ENCODE peak calls at places on chromosomes 16 and 17, in seven cellular contexts. G is endothelial cell, H is left lung, B is AML-193, Y is tibial nerve, R is retina, N is ovary. C is an unnamed sample.
A peak's percentile ranks its signal among the peaks of the same experiment; 100 is the strongest.

GRCh38 chr16:57094911-57095310 is 2.5 kb downstream of the CPNE2 start:
- DNase-seq in G (no peak), R (no peak), H (no peak), B (no peak), Y (no peak), N (no peak), C (no peak)

GRCh38 chr16:53612003-53612402 is 91.7 kb downstream of the RPGRIP1L start:
- DNase-seq in B (no peak), R (no peak), G (no peak), H (no peak), N (no peak), Y (no peak), C (no peak)

GRCh38 chr16:26598061-26598460 is 468.7 kb upstream of the C16orf82 start:
- DNase-seq in R (no peak), H (no peak), N (no peak), Y (no peak), G (no peak), B (no peak), C (no peak)

GRCh38 chr16:1300664-1301476 is 8.6 kb upstream of the UBE2I start:
- DNase-seq in Y (no peak), H (peak; percentile 95), R (peak; percentile 83), G (peak; percentile 93), B (peak; percentile 48), N (peak; percentile 68), C (peak; percentile 21)

GRCh38 chr17:39027037-39027436 is 59.8 kb upstream of the FBXO47 start:
- DNase-seq in B (no peak), Y (peak; percentile 46), N (peak; percentile 78), H (peak; percentile 83), G (peak; percentile 15), R (peak; percentile 20), C (peak; percentile 16)

GRCh38 chr17:31631759-31632158 is 227.3 kb downstream of the COPRS start:
- DNase-seq in G (no peak), Y (no peak), B (no peak), N (no peak), H (no peak), R (no peak), C (no peak)

GRCh38 chr16:76335187-76335974 is 58.2 kb downstream of the CNTNAP4 start:
- DNase-seq in B (no peak), R (no peak), N (no peak), H (no peak), Y (no peak), G (no peak), C (no peak)

GRCh38 chr16:67170948-67171649 is 761 bp downstream of the NOL3 start:
- DNase-seq in N (no peak), Y (peak; percentile 32), G (no peak), B (no peak), R (peak; percentile 52), H (no peak), C (no peak)

GRCh38 chr17:19647697-19648474 is 665 bp upstream of the ALDH3A2 start:
- DNase-seq in R (peak; percentile 95), H (peak; percentile 89), N (peak; percentile 79), G (peak; percentile 58), B (peak; percentile 47), Y (peak; percentile 64), C (peak; percentile 68)

GRCh38 chr17:31722251-31723056 is 136.6 kb downstream of the COPRS start:
- DNase-seq in Y (no peak), G (no peak), R (no peak), N (no peak), B (no peak), H (no peak), C (no peak)

GRCh38 chr17:43908111-43908721 is 880 bp upstream of the MPP2 start:
- DNase-seq in Y (peak; percentile 72), G (peak; percentile 53), R (peak; percentile 89), B (peak; percentile 70), N (peak; percentile 72), H (no peak), C (no peak)

GRCh38 chr16:81711609-81712329 is 67.3 kb upstream of the PLCG2 start:
- DNase-seq in B (no peak), R (peak; percentile 68), N (peak; percentile 81), G (no peak), Y (no peak), H (no peak), C (peak; percentile 85)

GRCh38 chr16:77276686-77277085 is 77.5 kb downstream of the SYCE1L start:
- DNase-seq in B (no peak), N (no peak), Y (no peak), G (no peak), H (no peak), R (no peak), C (no peak)

GRCh38 chr17:57645950-57646686 is 99.0 kb downstream of the CCDC182 start:
- DNase-seq in G (no peak), R (no peak), Y (no peak), H (no peak), N (no peak), B (no peak), C (peak; percentile 20)

GRCh38 chr16:80982646-80983045 is 24.0 kb downstream of the CMC2 start:
- DNase-seq in B (no peak), R (no peak), Y (no peak), H (no peak), G (no peak), N (no peak), C (no peak)

GRCh38 chr17:2405247-2405926 is 4.5 kb upstream of the MNT start:
- DNase-seq in Y (no peak), N (no peak), B (no peak), R (no peak), G (no peak), H (no peak), C (peak; percentile 97)

GRCh38 chr17:62716834-62717588 is 89.5 kb downstream of the MRC2 start:
- DNase-seq in R (no peak), G (no peak), N (no peak), B (no peak), H (no peak), Y (no peak), C (no peak)

GRCh38 chr17:51793686-51794085 is 364.8 kb downstream of the CA10 start:
- DNase-seq in B (no peak), Y (no peak), R (no peak), G (no peak), H (no peak), N (no peak), C (no peak)

C was measured in mammary epithelial cell.